ENCODE peak calls at places on chromosome 16, in seven cellular contexts. One of them, this sample, is unnamed.

GRCh38 chr16:27242868-27243590 is 25.5 kb downstream of the NSMCE1 start:
- DNase-seq in heart left ventricle: peak; percentile 65
- DNase-seq in fibroblast of gingiva: peak; percentile 88
- DNase-seq in fibroblast of the conjunctiva: no peak
- DNase-seq in stimulated activated CD8-positive, alpha-beta memory T cell treated with anti-CD3 and anti-CD28 coated beads, Interleukin-7, amount 100 ng/mL, for 1 hour: no peak
- DNase-seq in T1000: no peak
- DNase-seq in activated T-cell treated with anti-CD3 and anti-CD28 coated beads for 1 hour: no peak
- DNase-seq in this sample: no peak

GRCh38 chr16:12336158-12336557 is 359.6 kb downstream of the SNX29 start:
- DNase-seq in stimulated activated CD8-positive, alpha-beta memory T cell treated with anti-CD3 and anti-CD28 coated beads, Interleukin-7, amount 100 ng/mL, for 1 hour: no peak
- DNase-seq in activated T-cell treated with anti-CD3 and anti-CD28 coated beads for 1 hour: no peak
- DNase-seq in T1000: no peak
- DNase-seq in heart left ventricle: peak; percentile 75
- DNase-seq in fibroblast of gingiva: no peak
- DNase-seq in fibroblast of the conjunctiva: no peak
- DNase-seq in this sample: no peak

GRCh38 chr16:81873221-81873620 is 94.1 kb downstream of the PLCG2 start:
- DNase-seq in activated T-cell treated with anti-CD3 and anti-CD28 coated beads for 1 hour: no peak
- DNase-seq in fibroblast of the conjunctiva: no peak
- DNase-seq in fibroblast of gingiva: no peak
- DNase-seq in stimulated activated CD8-positive, alpha-beta memory T cell treated with anti-CD3 and anti-CD28 coated beads, Interleukin-7, amount 100 ng/mL, for 1 hour: no peak
- DNase-seq in heart left ventricle: no peak
- DNase-seq in T1000: no peak
- DNase-seq in this sample: no peak

GRCh38 chr16:89890200-89890599 is 16.8 kb downstream of the TCF25 start:
- DNase-seq in fibroblast of the conjunctiva: no peak
- DNase-seq in fibroblast of gingiva: no peak
- DNase-seq in T1000: no peak
- DNase-seq in heart left ventricle: no peak
- DNase-seq in stimulated activated CD8-positive, alpha-beta memory T cell treated with anti-CD3 and anti-CD28 coated beads, Interleukin-7, amount 100 ng/mL, for 1 hour: no peak
- DNase-seq in activated T-cell treated with anti-CD3 and anti-CD28 coated beads for 1 hour: no peak
- DNase-seq in this sample: no peak

GRCh38 chr16:62700456-62701280 is 664.4 kb upstream of the CDH8 start:
- DNase-seq in fibroblast of gingiva: no peak
- DNase-seq in fibroblast of the conjunctiva: no peak
- DNase-seq in activated T-cell treated with anti-CD3 and anti-CD28 coated beads for 1 hour: no peak
- DNase-seq in stimulated activated CD8-positive, alpha-beta memory T cell treated with anti-CD3 and anti-CD28 coated beads, Interleukin-7, amount 100 ng/mL, for 1 hour: no peak
- DNase-seq in heart left ventricle: no peak
- DNase-seq in T1000: no peak
- DNase-seq in this sample: no peak

GRCh38 chr16:85169333-85170065 is 57.2 kb upstream of the CIBAR2 start:
- DNase-seq in heart left ventricle: no peak
- DNase-seq in fibroblast of the conjunctiva: no peak
- DNase-seq in T1000: no peak
- DNase-seq in fibroblast of gingiva: peak; percentile 41
- DNase-seq in stimulated activated CD8-positive, alpha-beta memory T cell treated with anti-CD3 and anti-CD28 coated beads, Interleukin-7, amount 100 ng/mL, for 1 hour: no peak
- DNase-seq in activated T-cell treated with anti-CD3 and anti-CD28 coated beads for 1 hour: no peak
- DNase-seq in this sample: no peak

GRCh38 chr16:83802135-83802534 is 5.6 kb upstream of the HSBP1 start:
- DNase-seq in fibroblast of the conjunctiva: peak; percentile 62
- DNase-seq in T1000: peak; percentile 22
- DNase-seq in stimulated activated CD8-positive, alpha-beta memory T cell treated with anti-CD3 and anti-CD28 coated beads, Interleukin-7, amount 100 ng/mL, for 1 hour: no peak
- DNase-seq in activated T-cell treated with anti-CD3 and anti-CD28 coated beads for 1 hour: no peak
- DNase-seq in fibroblast of gingiva: peak; percentile 86
- DNase-seq in heart left ventricle: no peak
- DNase-seq in this sample: no peak

GRCh38 chr16:23694707-23695373 is 16.2 kb downstream of the PLK1 start:
- DNase-seq in fibroblast of gingiva: no peak
- DNase-seq in fibroblast of the conjunctiva: no peak
- DNase-seq in heart left ventricle: no peak
- DNase-seq in stimulated activated CD8-positive, alpha-beta memory T cell treated with anti-CD3 and anti-CD28 coated beads, Interleukin-7, amount 100 ng/mL, for 1 hour: no peak
- DNase-seq in activated T-cell treated with anti-CD3 and anti-CD28 coated beads for 1 hour: no peak
- DNase-seq in T1000: no peak
- DNase-seq in this sample: no peak

GRCh38 chr16:53433509-53433908 is 762 bp upstream of the RBL2 start:
- DNase-seq in activated T-cell treated with anti-CD3 and anti-CD28 coated beads for 1 hour: no peak
- DNase-seq in heart left ventricle: no peak
- DNase-seq in stimulated activated CD8-positive, alpha-beta memory T cell treated with anti-CD3 and anti-CD28 coated beads, Interleukin-7, amount 100 ng/mL, for 1 hour: no peak
- DNase-seq in fibroblast of gingiva: no peak
- DNase-seq in T1000: no peak
- DNase-seq in fibroblast of the conjunctiva: no peak
- DNase-seq in this sample: no peak

GRCh38 chr16:88013091-88013609 is 61.9 kb downstream of the BANP start:
- DNase-seq in T1000: no peak
- DNase-seq in fibroblast of gingiva: no peak
- DNase-seq in heart left ventricle: no peak
- DNase-seq in stimulated activated CD8-positive, alpha-beta memory T cell treated with anti-CD3 and anti-CD28 coated beads, Interleukin-7, amount 100 ng/mL, for 1 hour: no peak
- DNase-seq in activated T-cell treated with anti-CD3 and anti-CD28 coated beads for 1 hour: no peak
- DNase-seq in fibroblast of the conjunctiva: no peak
- DNase-seq in this sample: no peak

GRCh38 chr16:72300892-72301291 is 128.9 kb upstream of the PMFBP1 start:
- DNase-seq in fibroblast of gingiva: no peak
- DNase-seq in stimulated activated CD8-positive, alpha-beta memory T cell treated with anti-CD3 and anti-CD28 coated beads, Interleukin-7, amount 100 ng/mL, for 1 hour: no peak
- DNase-seq in activated T-cell treated with anti-CD3 and anti-CD28 coated beads for 1 hour: no peak
- DNase-seq in fibroblast of the conjunctiva: no peak
- DNase-seq in heart left ventricle: no peak
- DNase-seq in T1000: no peak
- DNase-seq in this sample: no peak

GRCh38 chr16:19182487-19182886 is 14.4 kb downstream of the SYT17 start:
- DNase-seq in T1000: no peak
- DNase-seq in heart left ventricle: no peak
- DNase-seq in fibroblast of gingiva: no peak
- DNase-seq in activated T-cell treated with anti-CD3 and anti-CD28 coated beads for 1 hour: no peak
- DNase-seq in fibroblast of the conjunctiva: no peak
- DNase-seq in stimulated activated CD8-positive, alpha-beta memory T cell treated with anti-CD3 and anti-CD28 coated beads, Interleukin-7, amount 100 ng/mL, for 1 hour: no peak
- DNase-seq in this sample: no peak

GRCh38 chr16:4846503-4846900 is 586 bp downstream of the GLYR1 start:
- DNase-seq in fibroblast of the conjunctiva: no peak
- DNase-seq in fibroblast of gingiva: peak; percentile 49
- DNase-seq in T1000: no peak
- DNase-seq in heart left ventricle: peak; percentile 73
- DNase-seq in stimulated activated CD8-positive, alpha-beta memory T cell treated with anti-CD3 and anti-CD28 coated beads, Interleukin-7, amount 100 ng/mL, for 1 hour: no peak
- DNase-seq in activated T-cell treated with anti-CD3 and anti-CD28 coated beads for 1 hour: no peak
- DNase-seq in this sample: no peak

GRCh38 chr16:18943414-18943813 is 17.2 kb upstream of the SMG1 start:
- DNase-seq in fibroblast of the conjunctiva: no peak
- DNase-seq in T1000: no peak
- DNase-seq in activated T-cell treated with anti-CD3 and anti-CD28 coated beads for 1 hour: no peak
- DNase-seq in stimulated activated CD8-positive, alpha-beta memory T cell treated with anti-CD3 and anti-CD28 coated beads, Interleukin-7, amount 100 ng/mL, for 1 hour: no peak
- DNase-seq in heart left ventricle: no peak
- DNase-seq in fibroblast of gingiva: no peak
- DNase-seq in this sample: no peak

GRCh38 chr16:46996391-46996790 is 22.9 kb upstream of the DNAJA2 start:
- DNase-seq in heart left ventricle: no peak
- DNase-seq in stimulated activated CD8-positive, alpha-beta memory T cell treated with anti-CD3 and anti-CD28 coated beads, Interleukin-7, amount 100 ng/mL, for 1 hour: no peak
- DNase-seq in fibroblast of the conjunctiva: no peak
- DNase-seq in fibroblast of gingiva: no peak
- DNase-seq in activated T-cell treated with anti-CD3 and anti-CD28 coated beads for 1 hour: no peak
- DNase-seq in T1000: no peak
- DNase-seq in this sample: no peak

GRCh38 chr16:71648921-71649320 is 22.9 kb downstream of the MARVELD3 start:
- DNase-seq in heart left ventricle: no peak
- DNase-seq in fibroblast of the conjunctiva: no peak
- DNase-seq in stimulated activated CD8-positive, alpha-beta memory T cell treated with anti-CD3 and anti-CD28 coated beads, Interleukin-7, amount 100 ng/mL, for 1 hour: no peak
- DNase-seq in activated T-cell treated with anti-CD3 and anti-CD28 coated beads for 1 hour: no peak
- DNase-seq in fibroblast of gingiva: no peak
- DNase-seq in T1000: no peak
- DNase-seq in this sample: no peak

GRCh38 chr16:67206129-67206837 is 7.4 kb downstream of the ELMO3 start:
- DNase-seq in activated T-cell treated with anti-CD3 and anti-CD28 coated beads for 1 hour: no peak
- DNase-seq in heart left ventricle: no peak
- DNase-seq in fibroblast of gingiva: no peak
- DNase-seq in stimulated activated CD8-positive, alpha-beta memory T cell treated with anti-CD3 and anti-CD28 coated beads, Interleukin-7, amount 100 ng/mL, for 1 hour: no peak
- DNase-seq in fibroblast of the conjunctiva: no peak
- DNase-seq in T1000: no peak
- DNase-seq in this sample: no peak

GRCh38 chr16:1556254-1556653 is 22.8 kb downstream of the TMEM204 start:
- DNase-seq in stimulated activated CD8-positive, alpha-beta memory T cell treated with anti-CD3 and anti-CD28 coated beads, Interleukin-7, amount 100 ng/mL, for 1 hour: no peak
- DNase-seq in activated T-cell treated with anti-CD3 and anti-CD28 coated beads for 1 hour: no peak
- DNase-seq in T1000: no peak
- DNase-seq in heart left ventricle: no peak
- DNase-seq in fibroblast of gingiva: peak; percentile 41
- DNase-seq in fibroblast of the conjunctiva: no peak
- DNase-seq in this sample: no peak

GRCh38 chr16:66888647-66889615 is 8.6 kb downstream of the PDP2 start:
- DNase-seq in stimulated activated CD8-positive, alpha-beta memory T cell treated with anti-CD3 and anti-CD28 coated beads, Interleukin-7, amount 100 ng/mL, for 1 hour: no peak
- DNase-seq in T1000: no peak
- DNase-seq in activated T-cell treated with anti-CD3 and anti-CD28 coated beads for 1 hour: no peak
- DNase-seq in fibroblast of gingiva: no peak
- DNase-seq in fibroblast of the conjunctiva: no peak
- DNase-seq in heart left ventricle: no peak
- DNase-seq in this sample: no peak

GRCh38 chr16:64440005-64440404 is 681.9 kb downstream of the CDH11 start:
- DNase-seq in activated T-cell treated with anti-CD3 and anti-CD28 coated beads for 1 hour: no peak
- DNase-seq in heart left ventricle: no peak
- DNase-seq in fibroblast of the conjunctiva: no peak
- DNase-seq in stimulated activated CD8-positive, alpha-beta memory T cell treated with anti-CD3 and anti-CD28 coated beads, Interleukin-7, amount 100 ng/mL, for 1 hour: no peak
- DNase-seq in T1000: no peak
- DNase-seq in fibroblast of gingiva: no peak
- DNase-seq in this sample: no peak

GRCh38 chr16:10877472-10877946 is 507 bp downstream of the CIITA start:
- DNase-seq in activated T-cell treated with anti-CD3 and anti-CD28 coated beads for 1 hour: no peak
- DNase-seq in heart left ventricle: no peak
- DNase-seq in stimulated activated CD8-positive, alpha-beta memory T cell treated with anti-CD3 and anti-CD28 coated beads, Interleukin-7, amount 100 ng/mL, for 1 hour: no peak
- DNase-seq in fibroblast of gingiva: no peak
- DNase-seq in fibroblast of the conjunctiva: no peak
- DNase-seq in T1000: no peak
- DNase-seq in this sample: no peak

GRCh38 chr16:55294129-55294528 is 29.9 kb upstream of the IRX6 start:
- DNase-seq in fibroblast of gingiva: no peak
- DNase-seq in activated T-cell treated with anti-CD3 and anti-CD28 coated beads for 1 hour: no peak
- DNase-seq in stimulated activated CD8-positive, alpha-beta memory T cell treated with anti-CD3 and anti-CD28 coated beads, Interleukin-7, amount 100 ng/mL, for 1 hour: no peak
- DNase-seq in fibroblast of the conjunctiva: no peak
- DNase-seq in heart left ventricle: no peak
- DNase-seq in T1000: no peak
- DNase-seq in this sample: no peak

GRCh38 chr16:71282943-71283342 is 6.3 kb downstream of the CMTR2 start:
- DNase-seq in heart left ventricle: no peak
- DNase-seq in fibroblast of the conjunctiva: no peak
- DNase-seq in stimulated activated CD8-positive, alpha-beta memory T cell treated with anti-CD3 and anti-CD28 coated beads, Interleukin-7, amount 100 ng/mL, for 1 hour: no peak
- DNase-seq in activated T-cell treated with anti-CD3 and anti-CD28 coated beads for 1 hour: no peak
- DNase-seq in T1000: no peak
- DNase-seq in fibroblast of gingiva: no peak
- DNase-seq in this sample: no peak

GRCh38 chr16:89246383-89246902 is 28.9 kb downstream of the ZNF778 start:
- DNase-seq in stimulated activated CD8-positive, alpha-beta memory T cell treated with anti-CD3 and anti-CD28 coated beads, Interleukin-7, amount 100 ng/mL, for 1 hour: no peak
- DNase-seq in heart left ventricle: no peak
- DNase-seq in T1000: no peak
- DNase-seq in fibroblast of the conjunctiva: no peak
- DNase-seq in fibroblast of gingiva: no peak
- DNase-seq in activated T-cell treated with anti-CD3 and anti-CD28 coated beads for 1 hour: no peak
- DNase-seq in this sample: no peak

GRCh38 chr16:2535644-2536021 is 2.2 kb upstream of the PDPK1 start:
- DNase-seq in heart left ventricle: peak; percentile 28
- DNase-seq in fibroblast of the conjunctiva: no peak
- DNase-seq in fibroblast of gingiva: peak; percentile 41
- DNase-seq in T1000: no peak
- DNase-seq in stimulated activated CD8-positive, alpha-beta memory T cell treated with anti-CD3 and anti-CD28 coated beads, Interleukin-7, amount 100 ng/mL, for 1 hour: no peak
- DNase-seq in activated T-cell treated with anti-CD3 and anti-CD28 coated beads for 1 hour: no peak
- DNase-seq in this sample: no peak

GRCh38 chr16:46961373-46962353 is 11.8 kb downstream of the DNAJA2 start:
- DNase-seq in fibroblast of gingiva: peak; percentile 70
- DNase-seq in activated T-cell treated with anti-CD3 and anti-CD28 coated beads for 1 hour: no peak
- DNase-seq in T1000: no peak
- DNase-seq in heart left ventricle: no peak
- DNase-seq in stimulated activated CD8-positive, alpha-beta memory T cell treated with anti-CD3 and anti-CD28 coated beads, Interleukin-7, amount 100 ng/mL, for 1 hour: no peak
- DNase-seq in fibroblast of the conjunctiva: no peak
- DNase-seq in this sample: no peak

GRCh38 chr16:54430491-54431030 is 144.0 kb upstream of the IRX3 start:
- DNase-seq in activated T-cell treated with anti-CD3 and anti-CD28 coated beads for 1 hour: no peak
- DNase-seq in fibroblast of the conjunctiva: peak; percentile 73
- DNase-seq in fibroblast of gingiva: peak; percentile 84
- DNase-seq in T1000: no peak
- DNase-seq in stimulated activated CD8-positive, alpha-beta memory T cell treated with anti-CD3 and anti-CD28 coated beads, Interleukin-7, amount 100 ng/mL, for 1 hour: no peak
- DNase-seq in heart left ventricle: no peak
- DNase-seq in this sample: no peak

GRCh38 chr16:67805718-67806427 is 487 bp downstream of the RANBP10 start:
- DNase-seq in activated T-cell treated with anti-CD3 and anti-CD28 coated beads for 1 hour: no peak
- DNase-seq in T1000: no peak
- DNase-seq in fibroblast of the conjunctiva: no peak
- DNase-seq in heart left ventricle: no peak
- DNase-seq in fibroblast of gingiva: no peak
- DNase-seq in stimulated activated CD8-positive, alpha-beta memory T cell treated with anti-CD3 and anti-CD28 coated beads, Interleukin-7, amount 100 ng/mL, for 1 hour: no peak
- DNase-seq in this sample: no peak

GRCh38 chr16:29906520-29907244 is 6.4 kb downstream of the ASPHD1 start:
- DNase-seq in fibroblast of gingiva: no peak
- DNase-seq in fibroblast of the conjunctiva: no peak
- DNase-seq in activated T-cell treated with anti-CD3 and anti-CD28 coated beads for 1 hour: no peak
- DNase-seq in T1000: no peak
- DNase-seq in stimulated activated CD8-positive, alpha-beta memory T cell treated with anti-CD3 and anti-CD28 coated beads, Interleukin-7, amount 100 ng/mL, for 1 hour: no peak
- DNase-seq in heart left ventricle: no peak
- DNase-seq in this sample: no peak

GRCh38 chr16:60641067-60641466 is 1395.2 kb downstream of the CDH8 start:
- DNase-seq in heart left ventricle: no peak
- DNase-seq in stimulated activated CD8-positive, alpha-beta memory T cell treated with anti-CD3 and anti-CD28 coated beads, Interleukin-7, amount 100 ng/mL, for 1 hour: no peak
- DNase-seq in fibroblast of gingiva: no peak
- DNase-seq in fibroblast of the conjunctiva: no peak
- DNase-seq in activated T-cell treated with anti-CD3 and anti-CD28 coated beads for 1 hour: no peak
- DNase-seq in T1000: no peak
- DNase-seq in this sample: no peak

GRCh38 chr16:28311913-28312312 is 19.6 kb downstream of the SBK1 start:
- DNase-seq in stimulated activated CD8-positive, alpha-beta memory T cell treated with anti-CD3 and anti-CD28 coated beads, Interleukin-7, amount 100 ng/mL, for 1 hour: no peak
- DNase-seq in heart left ventricle: no peak
- DNase-seq in fibroblast of gingiva: no peak
- DNase-seq in T1000: no peak
- DNase-seq in activated T-cell treated with anti-CD3 and anti-CD28 coated beads for 1 hour: no peak
- DNase-seq in fibroblast of the conjunctiva: no peak
- DNase-seq in this sample: no peak

GRCh38 chr16:67942200-67942509 is 1.8 kb downstream of the LCAT start:
- DNase-seq in stimulated activated CD8-positive, alpha-beta memory T cell treated with anti-CD3 and anti-CD28 coated beads, Interleukin-7, amount 100 ng/mL, for 1 hour: no peak
- DNase-seq in fibroblast of the conjunctiva: no peak
- DNase-seq in activated T-cell treated with anti-CD3 and anti-CD28 coated beads for 1 hour: no peak
- DNase-seq in heart left ventricle: no peak
- DNase-seq in fibroblast of gingiva: no peak
- DNase-seq in T1000: no peak
- DNase-seq in this sample: no peak

GRCh38 chr16:79381552-79382042 is 218.9 kb downstream of the MAF start:
- DNase-seq in fibroblast of the conjunctiva: no peak
- DNase-seq in T1000: no peak
- DNase-seq in fibroblast of gingiva: no peak
- DNase-seq in heart left ventricle: no peak
- DNase-seq in stimulated activated CD8-positive, alpha-beta memory T cell treated with anti-CD3 and anti-CD28 coated beads, Interleukin-7, amount 100 ng/mL, for 1 hour: no peak
- DNase-seq in activated T-cell treated with anti-CD3 and anti-CD28 coated beads for 1 hour: no peak
- DNase-seq in this sample: no peak

GRCh38 chr16:47197536-47198179 is 53.9 kb upstream of the NETO2 start:
- DNase-seq in T1000: no peak
- DNase-seq in heart left ventricle: peak; percentile 72
- DNase-seq in stimulated activated CD8-positive, alpha-beta memory T cell treated with anti-CD3 and anti-CD28 coated beads, Interleukin-7, amount 100 ng/mL, for 1 hour: no peak
- DNase-seq in activated T-cell treated with anti-CD3 and anti-CD28 coated beads for 1 hour: no peak
- DNase-seq in fibroblast of gingiva: peak; percentile 77
- DNase-seq in fibroblast of the conjunctiva: peak; percentile 58
- DNase-seq in this sample: no peak

GRCh38 chr16:11312718-11313492 is 31.8 kb upstream of the PRM1 start:
- DNase-seq in fibroblast of gingiva: peak; percentile 54
- DNase-seq in stimulated activated CD8-positive, alpha-beta memory T cell treated with anti-CD3 and anti-CD28 coated beads, Interleukin-7, amount 100 ng/mL, for 1 hour: no peak
- DNase-seq in activated T-cell treated with anti-CD3 and anti-CD28 coated beads for 1 hour: no peak
- DNase-seq in heart left ventricle: no peak
- DNase-seq in T1000: no peak
- DNase-seq in fibroblast of the conjunctiva: no peak
- DNase-seq in this sample: peak; percentile 22

GRCh38 chr16:30186782-30187555 is 3.6 kb downstream of the CORO1A start:
- DNase-seq in heart left ventricle: peak; percentile 64
- DNase-seq in fibroblast of gingiva: peak; percentile 13
- DNase-seq in fibroblast of the conjunctiva: no peak
- DNase-seq in stimulated activated CD8-positive, alpha-beta memory T cell treated with anti-CD3 and anti-CD28 coated beads, Interleukin-7, amount 100 ng/mL, for 1 hour: peak; percentile 75
- DNase-seq in activated T-cell treated with anti-CD3 and anti-CD28 coated beads for 1 hour: peak; percentile 92
- DNase-seq in T1000: no peak
- DNase-seq in this sample: no peak

GRCh38 chr16:81861503-81861902 is 82.4 kb downstream of the PLCG2 start:
- DNase-seq in stimulated activated CD8-positive, alpha-beta memory T cell treated with anti-CD3 and anti-CD28 coated beads, Interleukin-7, amount 100 ng/mL, for 1 hour: no peak
- DNase-seq in activated T-cell treated with anti-CD3 and anti-CD28 coated beads for 1 hour: no peak
- DNase-seq in T1000: no peak
- DNase-seq in fibroblast of gingiva: no peak
- DNase-seq in heart left ventricle: no peak
- DNase-seq in fibroblast of the conjunctiva: no peak
- DNase-seq in this sample: no peak

GRCh38 chr16:3580686-3581085 is 3.5 kb upstream of the NLRC3 start:
- DNase-seq in activated T-cell treated with anti-CD3 and anti-CD28 coated beads for 1 hour: no peak
- DNase-seq in heart left ventricle: no peak
- DNase-seq in T1000: no peak
- DNase-seq in fibroblast of gingiva: no peak
- DNase-seq in fibroblast of the conjunctiva: peak; percentile 10
- DNase-seq in stimulated activated CD8-positive, alpha-beta memory T cell treated with anti-CD3 and anti-CD28 coated beads, Interleukin-7, amount 100 ng/mL, for 1 hour: no peak
- DNase-seq in this sample: no peak

This sample was measured in SK-N-MC.